ENCODE peak calls at places on chromosomes 11 and 22, in four cellular contexts. N is GM12891, O is HepG2, U is GM12878. R is an unnamed sample.

GRCh38 chr11:86129775-86130540 is 61.1 kb upstream of the PICALM start:
- DNase-seq in N (no peak), U (no peak), O (no peak), R (no peak)

GRCh38 chr11:46112961-46113617 is 8.2 kb downstream of the PHF21A start:
- DNase-seq in U (no peak), N (no peak), O (peak), R (no peak)

GRCh38 chr11:36763187-36763586 is 165.2 kb upstream of the RAG2 start:
- DNase-seq in N (no peak), U (no peak), O (no peak), R (no peak)

GRCh38 chr22:40491990-40492631 is 121.7 kb downstream of the SGSM3 start:
- DNase-seq in U (peak), O (no peak), N (peak), R (peak)

GRCh38 chr11:134647066-134647746 is 235.2 kb upstream of the B3GAT1 start:
- DNase-seq in O (no peak), N (no peak), U (no peak), R (no peak)

GRCh38 chr22:42080287-42080686 is 787 bp downstream of the SMDT1 start:
- DNase-seq in U (no peak), N (no peak), O (no peak), R (no peak)

GRCh38 chr22:46547179-46547882 is 9.9 kb upstream of the CELSR1 start:
- DNase-seq in U (no peak), O (no peak), N (no peak), R (no peak)

GRCh38 chr11:87778341-87778740 is 396.9 kb downstream of the RAB38 start:
- DNase-seq in N (no peak), U (no peak), O (no peak), R (no peak)

GRCh38 chr22:38935023-38935422 is 22.4 kb upstream of the APOBEC3A start:
- DNase-seq in U (no peak), O (no peak), N (no peak), R (no peak)

GRCh38 chr11:75673977-75674582 is 5.2 kb upstream of the MAP6 start:
- DNase-seq in O (peak), N (no peak), U (no peak), R (no peak)

GRCh38 chr11:102081313-102081712 is 28.9 kb upstream of the YAP1 start:
- DNase-seq in U (no peak), O (no peak), N (no peak), R (no peak)

GRCh38 chr11:23425379-23425778 is 565.1 kb upstream of the CCDC179 start:
- DNase-seq in U (no peak), O (no peak), N (no peak), R (no peak)

GRCh38 chr11:125214466-125215204 is 50.1 kb downstream of the PKNOX2 start:
- DNase-seq in U (no peak), N (no peak), O (no peak), R (no peak)

GRCh38 chr11:114472661-114473060 is 33.4 kb downstream of the REXO2 start:
- DNase-seq in U (no peak), N (no peak), O (no peak), R (no peak)

GRCh38 chr11:69828971-69829344 is 9.7 kb upstream of the FGF3 start:
- DNase-seq in O (no peak), N (no peak), U (no peak), R (no peak)

GRCh38 chr11:65305501-65306268 is 9.0 kb upstream of the CDC42EP2 start:
- DNase-seq in O (peak), N (no peak), U (no peak), R (no peak)

GRCh38 chr22:25193548-25193947 is 6.1 kb upstream of the CRYBB3 start:
- DNase-seq in N (no peak), U (no peak), O (no peak), R (no peak)

GRCh38 chr11:17010851-17011420 is 3.3 kb downstream of the PLEKHA7 start:
- DNase-seq in U (no peak), O (no peak), N (no peak), R (no peak)

GRCh38 chr11:114366331-114367243 is 33.7 kb downstream of the C11orf71 start:
- DNase-seq in N (no peak), O (no peak), U (no peak), R (no peak)

GRCh38 chr22:39092111-39092867 is 4.8 kb upstream of the APOBEC3H start:
- DNase-seq in N (no peak), U (no peak), O (no peak), R (no peak)

GRCh38 chr11:3909901-3910300 is 54.4 kb downstream of the STIM1 start:
- DNase-seq in N (no peak), O (no peak), U (no peak), R (no peak)

GRCh38 chr22:37932821-37933578 is 20.4 kb downstream of the C22orf23 start:
- DNase-seq in N (no peak), U (no peak), O (no peak), R (no peak)

GRCh38 chr11:15727125-15727524 is 612.4 kb downstream of the INSC start:
- DNase-seq in N (no peak), O (no peak), U (no peak), R (no peak)

GRCh38 chr11:18248561-18248960 is at the start of gene SAA2:
- DNase-seq in N (no peak), U (no peak), O (no peak), R (no peak)

GRCh38 chr11:28245131-28245530 is 136.9 kb downstream of the METTL15 start:
- DNase-seq in N (no peak), O (no peak), U (no peak), R (no peak)

GRCh38 chr22:48459859-48460823 is 1367.5 kb downstream of the BRD1 start:
- DNase-seq in O (no peak), N (no peak), U (no peak), R (no peak)

GRCh38 chr11:103959279-103959930 is 77.0 kb upstream of the DDI1 start:
- DNase-seq in U (peak), O (no peak), N (no peak), R (peak)

GRCh38 chr11:119876841-119877240 is 147.8 kb upstream of the NECTIN1 start:
- DNase-seq in O (no peak), N (no peak), U (no peak), R (no peak)

GRCh38 chr11:111631666-111632039 is 29.4 kb downstream of the SIK2 start:
- DNase-seq in O (peak), N (no peak), U (no peak), R (no peak)

GRCh38 chr22:36385491-36386350 is 2.0 kb downstream of the MYH9 start:
- DNase-seq in U (no peak), N (no peak), O (peak), R (no peak)
- TF ChIP-seq POLR2A in U (no peak), N (no peak), O (no peak), R (no peak)

DNA sequence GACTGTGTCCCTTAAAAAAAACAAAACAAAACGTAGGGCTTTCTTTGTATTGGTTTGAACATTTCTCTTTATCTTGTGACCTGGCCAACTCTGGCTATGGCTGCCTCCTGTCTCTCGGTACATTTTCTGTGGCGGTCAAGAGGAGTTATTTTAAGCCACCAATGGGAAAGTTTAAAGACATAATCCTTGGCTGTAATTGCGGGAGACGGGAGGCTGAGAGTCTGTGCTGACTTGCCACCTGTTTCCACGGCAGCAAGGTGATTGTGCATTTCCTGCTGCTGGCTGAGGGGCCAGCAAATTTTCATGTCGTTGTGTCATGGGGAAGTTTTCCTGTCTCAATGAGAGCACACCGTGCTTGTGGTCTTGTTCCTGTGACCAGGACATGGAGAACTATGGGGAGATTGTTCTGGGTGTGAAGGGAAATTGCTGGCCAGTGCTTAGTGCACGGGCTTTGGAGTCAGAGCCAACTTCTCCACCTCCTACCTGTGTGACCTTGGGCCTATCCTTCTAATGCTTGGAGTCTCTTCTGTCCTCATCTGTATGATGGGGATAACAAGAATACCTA is 11.0 kb downstream of the PTPRJ start:
- DNase-seq in O (no peak), U (no peak), N (no peak), R (no peak)
- TF ChIP-seq POLR2AphosphoS5 in O (no peak), U (no peak), N (no peak), R (no peak)

DNA sequence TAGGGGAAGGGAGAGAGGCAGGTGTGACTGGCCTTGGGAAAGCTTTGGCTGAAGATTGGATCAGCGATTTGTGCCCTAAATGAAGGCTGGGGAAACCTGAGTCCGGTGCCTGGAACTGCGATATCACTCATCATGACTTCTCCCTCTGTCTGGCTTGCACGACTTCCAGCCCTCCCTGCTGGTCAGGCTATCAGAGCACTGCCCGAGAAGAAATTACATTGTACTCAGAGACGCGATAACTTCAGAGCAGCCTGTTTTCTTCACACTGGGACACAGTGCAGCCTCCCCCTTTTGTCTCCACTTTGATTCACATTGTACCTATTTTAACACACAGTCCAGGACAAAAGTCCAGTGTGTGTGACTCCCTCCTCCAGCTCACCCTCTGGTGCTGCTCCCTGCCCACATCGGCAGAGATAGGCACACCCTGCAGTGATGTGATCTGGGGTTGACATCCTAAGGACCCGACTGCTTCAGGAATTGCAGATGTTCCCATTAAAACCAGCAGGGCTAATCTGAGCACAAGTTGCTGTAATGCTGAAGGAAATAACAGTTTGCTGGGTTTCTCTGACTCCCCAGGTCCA is 62.1 kb upstream of the CADM1 start:
- DNase-seq in U (no peak), O (no peak), N (no peak), R (no peak)
- TF ChIP-seq TAF1 in U (no peak), O (no peak), N (no peak), R (no peak)

GRCh38 chr22:31943206-31943975 is 944 bp upstream of the YWHAH start:
- DNase-seq in U (no peak), N (no peak), O (no peak), R (no peak)
- TF ChIP-seq POLR2A in U (no peak), N (no peak), O (peak), R (no peak)

DNA sequence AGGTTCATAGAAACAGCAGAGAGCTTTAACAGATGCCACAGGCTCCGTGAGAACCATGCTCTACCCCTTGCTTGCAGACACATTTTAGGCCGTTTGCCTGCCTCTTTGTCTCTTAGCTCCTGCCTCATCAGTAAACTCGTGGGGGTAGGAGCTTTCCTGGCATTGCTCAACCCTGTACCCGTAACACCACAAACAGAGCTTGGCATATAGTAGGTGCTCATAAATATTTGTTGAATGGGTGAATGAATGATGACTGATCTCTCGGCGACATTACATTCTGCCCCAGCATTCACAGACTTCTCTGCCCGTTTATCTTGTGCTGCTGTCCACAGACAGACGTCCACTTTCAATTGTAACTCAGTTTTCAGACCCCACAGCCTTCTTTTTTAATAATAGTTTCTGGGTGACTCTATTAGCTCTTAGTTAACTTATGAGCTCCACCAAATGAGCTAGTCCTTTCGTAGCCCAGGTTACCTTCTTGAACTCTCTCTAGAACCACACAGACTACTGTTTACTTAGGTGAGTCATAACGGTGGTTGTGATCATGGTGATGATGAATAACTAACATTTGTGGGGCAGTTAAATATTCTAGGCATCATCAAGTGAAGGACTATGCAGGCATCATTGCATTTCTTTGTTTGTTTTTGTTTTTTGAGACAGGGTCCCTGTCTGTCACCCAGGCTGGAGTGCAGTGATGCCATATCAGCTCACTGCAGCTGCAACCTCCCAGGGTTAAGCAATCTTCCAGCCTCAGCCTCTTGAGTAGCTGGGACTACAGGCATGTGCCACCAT is 188.4 kb downstream of the ADAMTS15 start:
- DNase-seq in U (no peak), N (no peak), O (peak), R (no peak)
- TF ChIP-seq POLR2AphosphoS5 in U (no peak), N (no peak), O (no peak), R (no peak)

GRCh38 chr11:20790622-20791021 is 121.2 kb downstream of the NELL1 start:
- DNase-seq in U (no peak), O (no peak), N (no peak), R (no peak)
- TF ChIP-seq TAF1 in U (no peak), O (no peak), N (no peak), R (no peak)